ENCODE peak calls at places on chromosomes 16 and 17, in five cellular contexts. S, W, R, O and Z are unnamed samples.

GRCh38 chr16:80883159-80883642 is 78.8 kb upstream of the CDYL2 start:
- DNase-seq in S (no peak), W (no peak), R (no peak), O (no peak), Z (peak; percentile 59)

GRCh38 chr16:67764153-67764552 is 42.2 kb downstream of the RANBP10 start:
- DNase-seq in S (no peak), W (no peak), R (no peak), O (no peak), Z (no peak)

GRCh38 chr17:46979023-46979870 is at the start of gene RPRML:
- DNase-seq in S (peak; percentile 55), W (peak; percentile 60), R (no peak), O (no peak), Z (no peak)

GRCh38 chr16:29029168-29029994 is 44.5 kb downstream of the LAT start:
- DNase-seq in S (no peak), W (no peak), R (peak; percentile 9), O (peak; percentile 53), Z (no peak)

GRCh38 chr17:5297245-5297644 is 15.2 kb downstream of the RABEP1 start:
- DNase-seq in S (no peak), W (no peak), R (no peak), O (no peak), Z (no peak)

GRCh38 chr16:85687651-85688471 is 893 bp downstream of the GINS2 start:
- DNase-seq in S (peak; percentile 36), W (no peak), R (no peak), O (no peak), Z (no peak)

GRCh38 chr17:1264196-1264595 is 6.0 kb upstream of the BHLHA9 start:
- DNase-seq in S (no peak), W (no peak), R (no peak), O (no peak), Z (no peak)

GRCh38 chr16:88923450-88923849 is 53.6 kb downstream of the CBFA2T3 start:
- DNase-seq in S (no peak), W (no peak), R (no peak), O (no peak), Z (no peak)

GRCh38 chr16:89350701-89351380 is 133.3 kb downstream of the ZNF778 start:
- DNase-seq in S (no peak), W (no peak), R (no peak), O (no peak), Z (no peak)

GRCh38 chr17:3667366-3668278 is 756 bp downstream of the TAX1BP3 start:
- DNase-seq in S (peak; percentile 32), W (peak; percentile 62), R (peak; percentile 48), O (peak; percentile 88), Z (peak; percentile 66)

GRCh38 chr16:59612094-59612493 is 878.0 kb upstream of the GOT2 start:
- DNase-seq in S (no peak), W (no peak), R (no peak), O (no peak), Z (no peak)

GRCh38 chr16:35306915-35307314 is 1847.5 kb downstream of the TP53TG3F start:
- DNase-seq in S (no peak), W (no peak), R (no peak), O (no peak), Z (no peak)

GRCh38 chr16:24396350-24397271 is 140.5 kb downstream of the CACNG3 start:
- DNase-seq in S (no peak), W (no peak), R (no peak), O (no peak), Z (no peak)

GRCh38 chr17:57651451-57651850 is 93.6 kb downstream of the CCDC182 start:
- DNase-seq in S (no peak), W (no peak), R (no peak), O (no peak), Z (no peak)